ENCODE peak calls at places on chromosomes 6 and 20, in eight cellular contexts. Q is WTC11, D is HFF-Myc, L is RWPE1, P is breast epithelium, O is Calu3, W is IMR-90, J is Peyer's patch. G is an unnamed sample.

GRCh38 chr20:46975976-46976375 is 81.3 kb downstream of the EYA2 start:
- DNase-seq in Q (no peak), D (no peak), L (no peak), P (no peak), O (no peak), W (no peak), J (no peak), G (no peak)

GRCh38 chr6:35259946-35260626 is 551 bp downstream of the ZNF76 start:
- DNase-seq in Q (peak), D (no peak), L (peak), P (peak), O (peak), W (peak), J (peak), G (peak)

GRCh38 chr20:33139467-33139866 is 28.5 kb upstream of the BPIFA2 start:
- DNase-seq in Q (no peak), D (no peak), L (no peak), P (no peak), O (no peak), W (no peak), J (no peak), G (no peak)

GRCh38 chr6:108002365-108003221 is 44.6 kb upstream of the SEC63 start:
- DNase-seq in Q (no peak), D (no peak), L (peak), P (peak), O (peak), W (peak), J (no peak), G (peak)

GRCh38 chr6:169363590-169363989 is 109.9 kb upstream of the THBS2 start:
- DNase-seq in Q (no peak), D (no peak), L (no peak), P (no peak), O (no peak), W (peak), J (no peak), G (no peak)

GRCh38 chr6:160201056-160201455 is 57.6 kb downstream of the SLC22A2 start:
- DNase-seq in Q (no peak), D (no peak), L (no peak), P (no peak), O (no peak), W (no peak), J (no peak), G (no peak)

GRCh38 chr20:675453-676314 is at the start of gene SCRT2:
- DNase-seq in Q (peak), D (no peak), L (peak), P (peak), O (peak), W (peak), J (peak), G (peak)

GRCh38 chr20:20207291-20207690 is 155.0 kb downstream of the CFAP61 start:
- DNase-seq in Q (peak), D (no peak), L (no peak), P (no peak), O (no peak), W (no peak), J (no peak), G (no peak)

GRCh38 chr20:21862224-21862927 is 156.9 kb downstream of the PAX1 start:
- DNase-seq in Q (peak), D (no peak), L (no peak), P (no peak), O (no peak), W (no peak), J (no peak), G (no peak)

GRCh38 chr6:87755697-87756671 is 54.0 kb upstream of the AKIRIN2 start:
- DNase-seq in Q (no peak), D (no peak), L (no peak), P (no peak), O (no peak), W (peak), J (no peak), G (no peak)

GRCh38 chr6:168021581-168021980 is 24.1 kb downstream of the KIF25 start:
- DNase-seq in Q (no peak), D (no peak), L (no peak), P (no peak), O (no peak), W (no peak), J (no peak), G (no peak)

GRCh38 chr20:5150226-5151076 is 23.6 kb downstream of the CDS2 start:
- DNase-seq in Q (no peak), D (no peak), L (no peak), P (no peak), O (no peak), W (peak), J (no peak), G (no peak)

GRCh38 chr20:60718743-60719142 is 533.3 kb upstream of the CDH4 start:
- DNase-seq in Q (peak), D (no peak), L (no peak), P (no peak), O (no peak), W (no peak), J (no peak), G (no peak)

GRCh38 chr6:18330548-18331066 is 56.5 kb upstream of the RNF144B start:
- DNase-seq in Q (no peak), D (no peak), L (no peak), P (no peak), O (no peak), W (no peak), J (no peak), G (no peak)

GRCh38 chr20:44901972-44902371 is 7.9 kb upstream of the PABPC1L start:
- DNase-seq in Q (no peak), D (no peak), L (peak), P (no peak), O (no peak), W (peak), J (no peak), G (no peak)

GRCh38 chr20:36604952-36605308 is 649 bp upstream of the RAB5IF start:
- DNase-seq in Q (no peak), D (no peak), L (peak), P (no peak), O (no peak), W (no peak), J (peak), G (peak)

GRCh38 chr20:15619341-15619740 is 953.9 kb downstream of the KIF16B start:
- DNase-seq in Q (no peak), D (no peak), L (no peak), P (no peak), O (no peak), W (no peak), J (no peak), G (no peak)

GRCh38 chr6:131015192-131015591 is 47.9 kb downstream of the EPB41L2 start:
- DNase-seq in Q (no peak), D (no peak), L (no peak), P (no peak), O (no peak), W (no peak), J (no peak), G (no peak)

GRCh38 chr6:25748049-25748448 is 6.5 kb upstream of the SLC17A4 start:
- DNase-seq in Q (no peak), D (no peak), L (no peak), P (no peak), O (no peak), W (no peak), J (no peak), G (no peak)

GRCh38 chr6:79672631-79673065 is 41.5 kb downstream of the SH3BGRL2 start:
- DNase-seq in Q (no peak), D (peak), L (peak), P (no peak), O (peak), W (peak), J (no peak), G (no peak)
- TF ChIP-seq CTCF in Q (no peak), D (peak), L (peak), P (peak), O (peak), W (peak), J (peak), G (peak)

GRCh38 chr6:113412589-113413367 is 444.4 kb upstream of the MARCKS start:
- DNase-seq in Q (no peak), D (no peak), L (no peak), P (no peak), O (no peak), W (no peak), J (no peak), G (no peak)
- TF ChIP-seq CTCF in Q (no peak), D (no peak), L (no peak), P (no peak), O (no peak), W (no peak), J (no peak), G (no peak)

GRCh38 chr6:2970753-2971419 is 481 bp downstream of the SERPINB6 start:
- DNase-seq in Q (peak), D (no peak), L (peak), P (peak), O (peak), W (peak), J (peak), G (peak)

GRCh38 chr6:2970034-2970685 is 1.2 kb downstream of the SERPINB6 start:
- DNase-seq in Q (no peak), D (no peak), L (no peak), P (no peak), O (no peak), W (peak), J (no peak), G (no peak)

GRCh38 chr6:2969549-2969948 is 1.8 kb downstream of the SERPINB6 start:
- DNase-seq in Q (no peak), D (no peak), L (no peak), P (no peak), O (no peak), W (no peak), J (no peak), G (no peak)

GRCh38 chr6:2973656-2974055 is 2.3 kb upstream of the SERPINB6 start:
- DNase-seq in Q (no peak), D (peak), L (no peak), P (no peak), O (no peak), W (no peak), J (no peak), G (no peak)

DNA sequence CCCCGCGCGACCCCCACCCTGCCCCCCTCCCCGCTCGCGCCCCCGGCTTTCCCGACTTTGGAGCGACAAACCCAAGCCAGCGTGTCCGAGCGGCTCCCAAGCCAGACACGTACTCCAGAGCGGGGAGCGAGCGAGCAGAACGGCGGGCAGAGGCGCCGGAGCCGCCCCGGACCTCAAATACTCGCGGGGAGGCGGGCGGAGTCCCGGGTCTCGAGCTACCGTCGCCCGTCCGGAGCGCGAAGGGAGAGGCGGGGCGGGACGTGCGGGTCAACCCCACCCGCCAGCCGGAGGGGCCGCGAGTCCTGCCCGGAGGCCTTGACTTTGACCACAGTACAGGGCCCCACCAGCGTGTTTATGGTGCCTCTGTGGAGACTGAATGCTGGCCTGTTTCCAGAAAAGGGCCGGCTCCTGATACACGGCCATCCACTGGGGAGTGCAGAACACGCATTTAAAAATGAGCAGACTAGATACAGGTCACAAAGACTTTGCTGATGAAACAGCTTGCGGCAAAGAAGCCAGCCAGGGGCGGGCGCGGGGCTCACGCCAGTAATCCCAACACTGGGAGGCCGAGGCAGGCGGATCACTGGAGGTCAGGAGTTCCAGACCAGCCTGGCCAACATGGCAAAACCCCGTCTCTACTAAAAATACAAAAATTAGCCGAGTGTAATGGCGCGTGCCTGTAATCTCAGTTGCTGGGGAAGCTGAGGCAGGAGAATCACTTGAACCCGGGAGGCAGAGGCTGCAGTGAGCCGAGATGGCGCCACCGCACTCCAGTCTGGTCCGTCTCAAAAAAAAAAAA is at the start of gene SERPINB6:
- DNase-seq in Q (peak), D (no peak), L (peak), P (peak), O (peak), W (peak), J (peak), G (peak)
- TF ChIP-seq CTCF in Q (no peak), D (no peak), L (no peak), P (no peak), O (no peak), W (no peak), J (no peak), G (no peak)

DNA sequence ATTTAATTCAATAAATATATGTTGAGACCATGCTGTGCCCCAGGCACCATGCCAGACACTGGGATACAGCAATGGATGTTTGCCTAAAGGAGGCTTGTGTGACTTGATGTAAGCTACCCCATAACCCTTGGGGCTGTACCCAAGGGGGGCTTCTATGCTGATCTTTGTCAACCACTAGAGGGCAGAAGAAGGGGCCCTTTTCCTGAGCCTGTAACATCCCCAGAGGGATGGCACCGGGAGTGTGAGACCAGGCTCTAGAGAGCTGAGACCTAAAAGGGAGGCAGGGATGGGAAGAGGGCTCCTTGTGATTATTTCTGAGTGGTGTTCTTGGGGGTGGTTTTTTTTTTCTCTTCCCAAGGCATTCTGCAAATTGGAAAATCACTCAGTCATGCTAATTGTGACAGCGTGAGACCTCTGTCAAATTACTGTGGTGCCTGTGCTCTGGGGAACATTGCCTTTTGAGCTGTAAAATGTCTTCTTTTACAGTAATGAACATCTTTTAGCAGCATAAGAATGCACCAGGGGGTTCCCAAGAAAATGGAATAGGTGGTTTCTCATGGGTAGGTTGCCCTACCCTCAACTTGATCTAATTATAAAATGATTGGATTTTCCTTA is 138.8 kb upstream of the SLC24A3 start:
- DNase-seq in Q (peak), D (no peak), L (no peak), P (no peak), O (no peak), W (no peak), J (no peak), G (no peak)
- TF ChIP-seq CTCF in Q (peak), D (no peak), L (peak), P (no peak), O (no peak), W (no peak), J (peak), G (no peak)

GRCh38 chr6:163261361-163261760 is 153.2 kb upstream of the QKI start:
- DNase-seq in Q (no peak), D (no peak), L (no peak), P (no peak), O (no peak), W (no peak), J (no peak), G (no peak)

GRCh38 chr6:163264662-163265035 is 149.9 kb upstream of the QKI start:
- DNase-seq in Q (no peak), D (no peak), L (no peak), P (no peak), O (no peak), W (no peak), J (no peak), G (no peak)

GRCh38 chr6:163263196-163263595 is 151.3 kb upstream of the QKI start:
- DNase-seq in Q (no peak), D (no peak), L (no peak), P (no peak), O (no peak), W (no peak), J (no peak), G (no peak)

GRCh38 chr6:163262080-163262479 is 152.4 kb upstream of the QKI start:
- DNase-seq in Q (no peak), D (no peak), L (no peak), P (no peak), O (no peak), W (no peak), J (no peak), G (no peak)

GRCh38 chr6:163263998-163264661 is 150.4 kb upstream of the QKI start:
- DNase-seq in Q (no peak), D (no peak), L (no peak), P (no peak), O (peak), W (no peak), J (no peak), G (peak)
- TF ChIP-seq CTCF in Q (no peak), D (no peak), L (no peak), P (no peak), O (no peak), W (no peak), J (no peak), G (peak)

DNA sequence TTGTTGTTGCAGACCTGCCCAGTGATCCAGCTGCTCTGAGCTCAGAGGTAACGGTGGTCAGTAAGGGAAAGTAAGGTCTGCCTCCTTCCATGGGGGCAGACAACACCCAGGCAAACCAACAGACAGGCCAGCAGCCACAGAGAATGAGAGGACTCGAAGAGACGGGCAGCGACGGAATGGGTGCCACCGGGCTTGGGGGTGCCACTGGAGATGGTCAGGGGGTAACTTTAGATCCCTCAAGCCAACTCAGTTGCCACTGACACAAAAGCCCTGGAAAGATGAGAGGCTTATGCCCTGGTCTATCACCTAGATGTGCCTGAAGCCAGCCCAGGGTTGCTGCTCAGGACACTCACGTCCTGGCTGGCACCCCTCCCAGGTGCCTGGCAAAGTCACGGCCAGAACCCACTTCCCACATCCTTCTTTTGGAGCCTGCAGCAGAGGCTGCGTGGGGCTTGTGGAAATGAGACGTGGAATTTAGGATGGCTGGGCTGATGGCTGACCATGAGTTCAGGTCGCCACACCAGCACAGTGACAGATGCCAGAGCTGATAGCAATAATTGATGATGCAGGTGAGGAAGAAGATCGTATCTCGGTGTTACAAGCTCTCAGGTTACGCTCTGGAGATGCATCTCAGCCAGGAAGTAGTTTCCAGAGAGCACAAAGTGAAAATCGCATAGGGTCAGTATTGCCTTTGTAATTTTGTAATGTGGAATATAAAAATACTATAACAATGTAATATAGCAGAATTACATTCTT is 209.1 kb downstream of the SYNDIG1 start:
- DNase-seq in Q (no peak), D (no peak), L (no peak), P (peak), O (no peak), W (no peak), J (no peak), G (no peak)
- TF ChIP-seq CTCF in Q (no peak), D (no peak), L (no peak), P (no peak), O (no peak), W (no peak), J (no peak), G (no peak)

G was measured in dorsolateral prefrontal cortex.